ENCODE peak calls at places on chromosomes 1 and 21, in seven cellular contexts. Z is IMR-90, H is cardiac fibroblast, E is A549, J is heart left ventricle, A is bronchial epithelial cell, D is breast epithelium. F is an unnamed sample.

GRCh38 chr1:201660931-201661822 is 122.2 kb downstream of the NAV1 start:
- DNase-seq in Z (peak; percentile 50), D (no peak), A (no peak), E (no peak), H (no peak), J (no peak), F (no peak)

GRCh38 chr1:27527857-27528700 is 38.1 kb upstream of the WASF2 start:
- DNase-seq in J (no peak), E (no peak), A (peak; percentile 73), D (no peak), H (no peak), Z (no peak), F (no peak)

GRCh38 chr1:9009438-9010366 is 16.5 kb downstream of the SLC2A7 start:
- DNase-seq in E (peak; percentile 30), J (no peak), H (peak; percentile 53), D (no peak), Z (peak; percentile 28), A (peak; percentile 17), F (no peak)

GRCh38 chr1:168485048-168485447 is 58.7 kb downstream of the XCL2 start:
- DNase-seq in A (peak; percentile 57), Z (peak; percentile 44), H (peak; percentile 83), D (no peak), J (no peak), E (no peak), F (no peak)

GRCh38 chr1:93172778-93173177 is 7.4 kb downstream of the TMED5 start:
- DNase-seq in J (no peak), E (no peak), Z (peak; percentile 2), H (peak; percentile 44), A (no peak), D (no peak), F (no peak)

GRCh38 chr21:20570824-20571232 is 427.4 kb upstream of the NCAM2 start:
- DNase-seq in H (no peak), D (no peak), Z (no peak), E (no peak), J (no peak), A (peak; percentile 4), F (no peak)

GRCh38 chr1:50568782-50569181 is 145.5 kb upstream of the DMRTA2 start:
- DNase-seq in H (no peak), J (no peak), E (no peak), Z (no peak), A (no peak), D (no peak), F (no peak)

GRCh38 chr1:20168547-20169491 is 17.1 kb upstream of the UBXN10 start:
- DNase-seq in A (no peak), D (no peak), H (no peak), Z (no peak), J (peak; percentile 28), E (no peak), F (no peak)

GRCh38 chr1:213124590-213124989 is 73.5 kb downstream of the RPS6KC1 start:
- DNase-seq in D (no peak), H (no peak), J (no peak), Z (no peak), A (no peak), E (no peak), F (no peak)

GRCh38 chr1:245116781-245117180 is 38.0 kb upstream of the KIF26B start:
- DNase-seq in Z (no peak), A (no peak), E (no peak), H (peak; percentile 53), D (no peak), J (no peak), F (no peak)

GRCh38 chr1:109847251-109847650 is 63.4 kb upstream of the CSF1 start:
- DNase-seq in A (no peak), H (no peak), D (no peak), Z (no peak), E (no peak), J (no peak), F (no peak)

GRCh38 chr1:152109231-152109997 is 5.8 kb downstream of the TCHH start:
- DNase-seq in D (no peak), J (no peak), E (peak; percentile 43), H (no peak), A (no peak), Z (peak; percentile 6), F (no peak)

GRCh38 chr1:71882241-71883036 is 399.9 kb downstream of the NEGR1 start:
- DNase-seq in Z (peak; percentile 2), D (no peak), J (no peak), A (no peak), H (no peak), E (no peak), F (no peak)

GRCh38 chr1:24093762-24094161 is 18.2 kb downstream of the MYOM3 start:
- DNase-seq in A (no peak), Z (no peak), E (no peak), H (no peak), J (no peak), D (no peak), F (no peak)

GRCh38 chr21:39313042-39313456 is 383 bp downstream of the BRWD1 start:
- DNase-seq in Z (no peak), A (no peak), E (no peak), J (peak; percentile 74), H (peak; percentile 7), D (no peak), F (no peak)

GRCh38 chr1:92509619-92510018 is 22.9 kb upstream of the GFI1 start:
- DNase-seq in D (no peak), J (no peak), Z (no peak), H (no peak), E (no peak), A (no peak), F (no peak)

GRCh38 chr1:87017994-87018672 is 103.7 kb downstream of the HS2ST1 start:
- DNase-seq in Z (no peak), A (no peak), D (no peak), E (no peak), J (no peak), H (peak; percentile 58), F (peak; percentile 97)

GRCh38 chr1:183577897-183578470 is 12.3 kb downstream of the NCF2 start:
- DNase-seq in D (no peak), J (no peak), E (no peak), H (no peak), Z (no peak), A (no peak), F (no peak)

GRCh38 chr1:167369933-167370332 is 148.4 kb downstream of the CD247 start:
- DNase-seq in E (no peak), A (peak; percentile 69), J (no peak), H (no peak), D (no peak), Z (no peak), F (peak; percentile 18)
- TF ChIP-seq CTCF in E (no peak), A (no peak), J (no peak), H (no peak), D (no peak), Z (no peak), F (no peak)

GRCh38 chr1:44664730-44665370 is 9.4 kb downstream of the TMEM53 start:
- DNase-seq in H (no peak), D (no peak), A (no peak), J (no peak), E (no peak), Z (no peak), F (no peak)
- TF ChIP-seq CTCF in H (no peak), D (no peak), A (no peak), J (no peak), E (no peak), Z (no peak), F (no peak)

GRCh38 chr1:226569879-226570547 is 21.4 kb downstream of the STUM start:
- DNase-seq in J (no peak), D (no peak), A (no peak), E (peak; percentile 31), H (no peak), Z (no peak), F (no peak)

GRCh38 chr1:226565476-226565875 is 16.9 kb downstream of the STUM start:
- DNase-seq in J (no peak), D (no peak), A (no peak), E (no peak), H (no peak), Z (no peak), F (no peak)

GRCh38 chr1:226566234-226566633 is 17.7 kb downstream of the STUM start:
- DNase-seq in Z (no peak), A (no peak), D (no peak), J (no peak), H (no peak), E (no peak), F (no peak)

GRCh38 chr1:226568975-226569741 is 20.6 kb downstream of the STUM start:
- DNase-seq in E (no peak), J (no peak), H (no peak), A (no peak), Z (no peak), D (no peak), F (no peak)

GRCh38 chr1:226568077-226568831 is 19.7 kb downstream of the STUM start:
- DNase-seq in J (no peak), D (no peak), H (peak; percentile 60), A (no peak), E (peak; percentile 19), Z (no peak), F (no peak)
- TF ChIP-seq CTCF in J (peak; percentile 38), D (no peak), H (peak; percentile 15), A (peak; percentile 14), E (peak; percentile 9), Z (no peak), F (peak; percentile 17)

GRCh38 chr21:36705679-36706481 is 7.0 kb downstream of the SIM2 start:
- DNase-seq in Z (no peak), E (no peak), H (no peak), A (no peak), D (no peak), J (no peak), F (no peak)

GRCh38 chr21:36707763-36708511 is 9.0 kb downstream of the SIM2 start:
- DNase-seq in Z (no peak), H (no peak), D (peak; percentile 45), A (no peak), J (no peak), E (no peak), F (no peak)

GRCh38 chr21:36706482-36706852 is 7.6 kb downstream of the SIM2 start:
- DNase-seq in D (no peak), E (no peak), J (no peak), A (no peak), H (no peak), Z (no peak), F (no peak)

GRCh38 chr21:36708512-36709029 is 9.7 kb downstream of the SIM2 start:
- DNase-seq in H (no peak), A (no peak), E (no peak), J (no peak), D (peak; percentile 36), Z (no peak), F (no peak)

DNA sequence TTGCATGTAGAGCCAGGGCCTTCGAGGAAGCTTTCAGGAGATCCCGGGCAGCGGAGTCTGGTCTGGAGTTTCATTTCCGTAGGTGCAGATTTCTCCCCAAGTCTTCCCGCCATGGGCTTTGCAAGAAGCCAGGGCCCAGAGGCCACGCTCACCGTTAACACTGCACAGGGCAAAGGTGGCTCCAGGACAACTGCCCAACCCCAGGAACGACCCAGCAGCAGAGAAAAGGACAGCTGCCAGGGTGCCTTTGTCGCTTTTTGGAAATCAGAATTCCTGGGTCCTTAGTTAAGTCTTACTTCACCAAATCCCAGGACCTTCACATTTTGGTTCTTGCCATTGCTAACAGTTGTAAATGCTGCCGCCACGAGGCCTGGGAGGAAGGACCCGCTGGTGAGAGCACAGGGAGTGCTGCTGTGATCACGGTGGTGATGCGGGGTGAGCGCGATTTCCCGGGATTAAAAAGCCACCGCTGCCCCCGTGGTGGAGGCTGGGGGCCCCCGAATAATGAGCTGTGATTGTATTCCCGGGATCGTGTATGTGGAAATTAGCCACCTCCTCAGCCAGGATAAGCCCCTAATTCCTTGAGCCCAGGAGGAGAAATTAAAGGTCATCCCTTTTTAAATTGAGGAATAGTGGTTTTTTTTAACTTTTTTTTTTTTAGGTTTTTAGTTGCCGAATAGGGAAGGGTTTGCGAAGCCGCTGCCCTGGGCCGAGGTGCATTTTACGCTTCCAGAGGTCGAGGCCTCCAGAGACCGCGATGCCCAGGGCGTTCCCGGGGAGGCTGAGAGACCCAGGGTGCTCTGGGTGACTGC is 8.2 kb downstream of the SIM2 start:
- DNase-seq in D (no peak), J (no peak), E (no peak), Z (peak; percentile 37), A (no peak), H (no peak), F (no peak)
- TF ChIP-seq CTCF in D (no peak), J (no peak), E (no peak), Z (no peak), A (peak; percentile 7), H (no peak), F (no peak)

F was measured in LNCaP clone FGC.